ENCODE peak calls at places on chromosomes 6 and 20, in eight cellular contexts. J is fibroblast of mammary gland, A is islet precursor cell, M is AG08396, N is ovary, U is iPS-NIHi11, X is RCC 7860, D is hippocampal formation. T is an unnamed sample.

GRCh38 chr20:1863296-1863695 is 31.9 kb upstream of the SIRPA start:
- DNase-seq in A (no peak), J (peak), U (no peak), N (no peak), X (peak), M (no peak), D (no peak), T (no peak)

GRCh38 chr20:17654649-17655285 is 27.3 kb downstream of the RRBP1 start:
- DNase-seq in A (no peak), J (peak), M (no peak), X (no peak), N (peak), U (peak), D (no peak), T (peak)

GRCh38 chr6:158149641-158150040 is 18.4 kb downstream of the SERAC1 start:
- DNase-seq in A (no peak), X (peak), U (no peak), N (no peak), D (no peak), M (peak), J (peak), T (no peak)

GRCh38 chr6:168376120-168376519 is 56.5 kb upstream of the DACT2 start:
- DNase-seq in D (no peak), U (no peak), X (no peak), M (no peak), J (no peak), A (no peak), N (no peak), T (no peak)

GRCh38 chr6:147135211-147135672 is 69.0 kb upstream of the STXBP5 start:
- DNase-seq in J (peak), M (peak), N (no peak), A (no peak), U (no peak), D (no peak), X (peak), T (no peak)

GRCh38 chr6:134740473-134741192 is 209.3 kb downstream of the ALDH8A1 start:
- DNase-seq in M (peak), D (no peak), A (no peak), X (peak), N (no peak), U (no peak), J (peak), T (no peak)

GRCh38 chr20:3181270-3181669 is 7.9 kb upstream of the LZTS3 start:
- DNase-seq in J (no peak), D (no peak), N (no peak), A (no peak), X (no peak), M (no peak), U (no peak), T (no peak)

GRCh38 chr6:52108128-52108527 is 20.7 kb upstream of the PKHD1 start:
- DNase-seq in X (no peak), U (peak), M (no peak), J (no peak), D (no peak), A (peak), N (no peak), T (no peak)

GRCh38 chr20:63029358-63030121 is 22.8 kb upstream of the BHLHE23 start:
- DNase-seq in M (no peak), A (peak), N (no peak), J (no peak), U (peak), D (no peak), X (no peak), T (no peak)

T was measured in ecto neural progenitor cell.